ENCODE peak calls at places on chromosome 2, in nine cellular contexts. I, O, Z, Y, G, E, H, P and M are unnamed samples.

GRCh38 chr2:209525834-209526281 is 102.0 kb downstream of the MAP2 start:
- DNase-seq in I (no peak), O (no peak), Z (no peak), Y (no peak), G (no peak), E (peak; percentile 66), H (no peak), P (no peak), M (no peak)

GRCh38 chr2:1595274-1595673 is 149.0 kb downstream of the PXDN start:
- DNase-seq in I (no peak), O (peak; percentile 6), Z (no peak), Y (no peak), G (no peak), E (no peak), H (no peak), P (peak; percentile 38), M (no peak)

GRCh38 chr2:85583667-85584353 is 421 bp upstream of the VAMP5 start:
- DNase-seq in I (no peak), O (no peak), Z (no peak), Y (no peak), G (peak; percentile 61), E (no peak), H (no peak), P (no peak), M (no peak)

GRCh38 chr2:163157891-163158511 is 319.4 kb upstream of the KCNH7 start:
- DNase-seq in I (no peak), O (no peak), Z (no peak), Y (no peak), G (no peak), E (peak; percentile 16), H (no peak), P (no peak), M (no peak)

GRCh38 chr2:162817921-162818320 is 20.6 kb downstream of the KCNH7 start:
- DNase-seq in I (no peak), O (no peak), Z (no peak), Y (no peak), G (no peak), E (no peak), H (no peak), P (no peak), M (no peak)

GRCh38 chr2:225930687-225931086 is 531.2 kb downstream of the NYAP2 start:
- DNase-seq in I (no peak), O (no peak), Z (no peak), Y (no peak), G (no peak), E (no peak), H (no peak), P (no peak), M (no peak)

GRCh38 chr2:191840916-191841315 is 6.0 kb downstream of the CAVIN2 start:
- DNase-seq in I (no peak), O (no peak), Z (no peak), Y (no peak), G (no peak), E (no peak), H (no peak), P (no peak), M (no peak)

GRCh38 chr2:118237451-118237850 is 149.2 kb downstream of the INSIG2 start:
- DNase-seq in I (no peak), O (no peak), Z (no peak), Y (no peak), G (no peak), E (no peak), H (no peak), P (no peak), M (no peak)

GRCh38 chr2:18404708-18405107 is 155.7 kb downstream of the RDH14 start:
- DNase-seq in I (no peak), O (no peak), Z (no peak), Y (peak; percentile 3), G (no peak), E (peak; percentile 36), H (peak; percentile 36), P (no peak), M (peak; percentile 6)

GRCh38 chr2:234288974-234289455 is 207.9 kb downstream of the ARL4C start:
- DNase-seq in I (peak; percentile 25), O (peak; percentile 80), Z (no peak), Y (peak; percentile 70), G (peak; percentile 72), E (peak; percentile 58), H (peak; percentile 70), P (peak; percentile 95), M (peak; percentile 21)

GRCh38 chr2:62660582-62661262 is 44.8 kb upstream of the EHBP1 start:
- DNase-seq in I (no peak), O (no peak), Z (no peak), Y (no peak), G (no peak), E (no peak), H (no peak), P (no peak), M (no peak)

GRCh38 chr2:69385443-69386151 is 1.4 kb downstream of the GFPT1 start:
- DNase-seq in I (no peak), O (no peak), Z (no peak), Y (no peak), G (no peak), E (peak; percentile 24), H (peak; percentile 60), P (no peak), M (no peak)

GRCh38 chr2:96319396-96319795 is 5.7 kb upstream of the ITPRIPL1 start:
- DNase-seq in I (no peak), O (no peak), Z (no peak), Y (no peak), G (no peak), E (no peak), H (no peak), P (no peak), M (no peak)

GRCh38 chr2:16507655-16508054 is 158.0 kb downstream of the CYRIA start:
- DNase-seq in I (no peak), O (no peak), Z (no peak), Y (no peak), G (no peak), E (no peak), H (peak; percentile 11), P (peak; percentile 65), M (no peak)

GRCh38 chr2:46915281-46915810 is at the start of gene MCFD2:
- DNase-seq in I (no peak), O (peak; percentile 73), Z (no peak), Y (no peak), G (peak; percentile 79), E (no peak), H (no peak), P (no peak), M (no peak)

GRCh38 chr2:66323496-66323895 is 111.4 kb upstream of the MEIS1 start:
- DNase-seq in I (no peak), O (no peak), Z (no peak), Y (no peak), G (no peak), E (no peak), H (no peak), P (no peak), M (no peak)

GRCh38 chr2:69774984-69775982 is 33.3 kb downstream of the ANXA4 start:
- DNase-seq in I (no peak), O (no peak), Z (no peak), Y (no peak), G (no peak), E (no peak), H (no peak), P (no peak), M (no peak)

GRCh38 chr2:86017901-86018896 is 87.5 kb downstream of the POLR1A start:
- DNase-seq in I (no peak), O (peak; percentile 81), Z (no peak), Y (no peak), G (peak; percentile 63), E (no peak), H (no peak), P (no peak), M (no peak)

GRCh38 chr2:128421861-128422311 is 103.2 kb upstream of the HS6ST1 start:
- DNase-seq in I (no peak), O (peak; percentile 53), Z (no peak), Y (no peak), G (no peak), E (no peak), H (no peak), P (peak; percentile 33), M (no peak)

GRCh38 chr2:8046849-8047248 is 635.0 kb upstream of the ID2 start:
- DNase-seq in I (no peak), O (no peak), Z (no peak), Y (no peak), G (no peak), E (no peak), H (no peak), P (no peak), M (no peak)

GRCh38 chr2:29223851-29224692 is 108.9 kb downstream of the CLIP4 start:
- DNase-seq in I (no peak), O (peak; percentile 67), Z (no peak), Y (no peak), G (peak; percentile 85), E (peak; percentile 28), H (no peak), P (no peak), M (no peak)

GRCh38 chr2:100767224-100767653 is 52.7 kb upstream of the NPAS2 start:
- DNase-seq in I (no peak), O (no peak), Z (no peak), Y (no peak), G (no peak), E (no peak), H (peak; percentile 22), P (no peak), M (peak; percentile 90)

GRCh38 chr2:174025271-174026121 is 60.3 kb upstream of the SP3 start:
- DNase-seq in I (no peak), O (peak; percentile 71), Z (no peak), Y (no peak), G (peak; percentile 87), E (peak; percentile 87), H (no peak), P (no peak), M (no peak)

GRCh38 chr2:23505218-23505983 is 120.4 kb downstream of the KLHL29 start:
- DNase-seq in I (no peak), O (no peak), Z (no peak), Y (no peak), G (peak; percentile 43), E (no peak), H (peak; percentile 18), P (no peak), M (no peak)

GRCh38 chr2:43609304-43609883 is 13.6 kb upstream of the THADA start:
- DNase-seq in I (no peak), O (no peak), Z (no peak), Y (peak; percentile 56), G (no peak), E (peak; percentile 68), H (peak; percentile 66), P (peak; percentile 72), M (peak; percentile 26)

GRCh38 chr2:143574069-143574468 is 444.9 kb downstream of the ARHGAP15 start:
- DNase-seq in I (no peak), O (no peak), Z (no peak), Y (no peak), G (no peak), E (peak; percentile 5), H (no peak), P (no peak), M (no peak)

GRCh38 chr2:238498691-238499295 is 72.1 kb downstream of the ASB1 start:
- DNase-seq in I (no peak), O (peak; percentile 52), Z (no peak), Y (no peak), G (no peak), E (no peak), H (no peak), P (no peak), M (no peak)

GRCh38 chr2:46315103-46315890 is 18.1 kb downstream of the EPAS1 start:
- DNase-seq in I (no peak), O (peak; percentile 89), Z (no peak), Y (no peak), G (peak; percentile 95), E (peak; percentile 29), H (peak; percentile 98), P (no peak), M (peak; percentile 97)

GRCh38 chr2:150097891-150098595 is 389.4 kb downstream of the RND3 start:
- DNase-seq in I (no peak), O (no peak), Z (no peak), Y (no peak), G (no peak), E (no peak), H (peak; percentile 18), P (no peak), M (peak; percentile 4)

GRCh38 chr2:9725106-9725505 is 94.3 kb upstream of the YWHAQ start:
- DNase-seq in I (no peak), O (peak; percentile 23), Z (no peak), Y (no peak), G (no peak), E (no peak), H (no peak), P (no peak), M (no peak)

GRCh38 chr2:117738991-117739839 is 75.3 kb upstream of the DDX18 start:
- DNase-seq in I (no peak), O (no peak), Z (no peak), Y (no peak), G (no peak), E (peak; percentile 10), H (no peak), P (no peak), M (no peak)